ENCODE peak calls at places on chromosomes 4 and X, in ten cellular contexts. F is SW480; L is HT1080; C is effector memory CD8-positive, alpha-beta T cell; J is left ventricle myocardium inferior; X is GM12865; Q is nephron progenitor cell; R is amygdala; K is lung; G is NCI-H1092 treated with DMSO at 0.1 percent for 48 hours. P is an unnamed sample.

GRCh38 chr4:11635336-11635735 is 206.6 kb upstream of the HS3ST1 start:
- DNase-seq in G (no peak), K (no peak), R (no peak), L (peak; percentile 86), Q (no peak), X (no peak), F (peak; percentile 19), J (no peak), C (no peak), P (no peak)

GRCh38 chr4:107561481-107561880 is 158.6 kb downstream of the PAPSS1 start:
- DNase-seq in J (no peak), G (no peak), K (no peak), Q (no peak), X (no peak), L (peak; percentile 14), F (no peak), C (no peak), R (no peak), P (no peak)

GRCh38 chr4:70958681-70959080 is 34.8 kb upstream of the DCK start:
- DNase-seq in F (no peak), J (no peak), R (no peak), K (no peak), X (no peak), G (no peak), C (no peak), L (no peak), Q (no peak), P (no peak)

GRCh38 chr4:68748181-68748981 is 67.4 kb upstream of the UGT2B10 start:
- DNase-seq in L (peak; percentile 73), R (no peak), K (no peak), Q (no peak), F (peak; percentile 6), C (no peak), G (no peak), X (no peak), J (no peak), P (no peak)

GRCh38 chrX:87397103-87397886 is 120.3 kb upstream of the KLHL4 start:
- DNase-seq in J (no peak), C (no peak), F (no peak), R (no peak), L (no peak), X (no peak), K (no peak), Q (no peak), G (no peak), P (no peak)

GRCh38 chrX:154775611-154776349 is 13.1 kb downstream of the DKC1 start:
- DNase-seq in Q (no peak), J (peak; percentile 18), G (no peak), F (no peak), R (no peak), X (peak; percentile 6), K (no peak), L (no peak), C (no peak), P (no peak)

GRCh38 chr4:42397635-42398447 is 553 bp downstream of the SHISA3 start:
- DNase-seq in L (no peak), C (no peak), F (no peak), X (peak; percentile 54), J (peak; percentile 28), K (no peak), G (peak; percentile 37), R (no peak), Q (peak; percentile 68), P (no peak)

GRCh38 chrX:20029728-20030127 is 38.9 kb upstream of the BCLAF3 start:
- DNase-seq in L (no peak), J (no peak), R (no peak), F (peak; percentile 78), K (no peak), Q (no peak), C (no peak), G (no peak), X (peak; percentile 0), P (no peak)

GRCh38 chrX:152588206-152588605 is 49.5 kb upstream of the GABRQ start:
- DNase-seq in C (no peak), G (no peak), R (no peak), Q (no peak), L (no peak), F (no peak), J (no peak), X (no peak), K (no peak), P (no peak)

GRCh38 chr4:172521171-172521570 is 647.4 kb upstream of the GALNT7 start:
- DNase-seq in X (no peak), K (no peak), R (no peak), C (no peak), L (peak; percentile 0), Q (no peak), J (no peak), F (no peak), G (no peak), P (no peak)

GRCh38 chr4:15164571-15164970 is 162.3 kb downstream of the CPEB2 start:
- DNase-seq in K (no peak), L (peak; percentile 23), X (no peak), Q (no peak), G (no peak), J (no peak), C (no peak), R (no peak), F (no peak), P (no peak)

GRCh38 chr4:89704651-89705395 is 132.1 kb downstream of the SNCA start:
- DNase-seq in R (no peak), F (no peak), Q (no peak), K (no peak), L (no peak), X (no peak), C (no peak), G (peak; percentile 3), J (no peak), P (no peak)

GRCh38 chr4:658031-658667 is 15.9 kb downstream of the ATP5ME start:
- DNase-seq in J (no peak), Q (no peak), K (no peak), R (no peak), L (no peak), X (no peak), G (no peak), C (no peak), F (no peak), P (no peak)

GRCh38 chr4:141329174-141329569 is 108.5 kb downstream of the ZNF330 start:
- DNase-seq in K (no peak), R (no peak), J (no peak), X (no peak), G (no peak), Q (no peak), C (no peak), F (no peak), L (peak; percentile 12), P (no peak)

GRCh38 chr4:113394730-113395530 is 345.5 kb downstream of the ANK2 start:
- DNase-seq in R (peak; percentile 49), F (peak; percentile 65), G (peak; percentile 88), L (peak; percentile 82), C (peak; percentile 59), K (peak; percentile 54), Q (peak; percentile 47), J (no peak), X (peak; percentile 85), P (peak; percentile 94)

GRCh38 chr4:43999669-44000068 is 448.9 kb downstream of the KCTD8 start:
- DNase-seq in K (no peak), G (peak; percentile 14), Q (no peak), F (no peak), C (no peak), R (no peak), J (no peak), L (no peak), X (no peak), P (no peak)

GRCh38 chrX:30713061-30713525 is 59.9 kb downstream of the GK start:
- DNase-seq in C (peak; percentile 15), K (peak; percentile 41), J (peak; percentile 18), F (peak; percentile 53), Q (peak; percentile 50), G (peak; percentile 39), L (peak; percentile 25), R (peak; percentile 0), X (peak; percentile 78), P (peak; percentile 35)

GRCh38 chr4:168558587-168558986 is 61.7 kb downstream of the PALLD start:
- DNase-seq in X (no peak), R (no peak), K (no peak), F (no peak), Q (no peak), C (no peak), J (no peak), L (peak; percentile 78), G (no peak), P (no peak)

GRCh38 chr4:6402566-6403399 is 69.6 kb downstream of the PPP2R2C start:
- DNase-seq in C (no peak), Q (no peak), G (peak; percentile 69), L (no peak), J (no peak), F (no peak), X (no peak), K (no peak), R (no peak), P (peak; percentile 26)

GRCh38 chr4:86233681-86234080 is 126.2 kb downstream of the MAPK10 start:
- DNase-seq in G (no peak), X (no peak), C (no peak), K (no peak), L (peak; percentile 7), F (no peak), R (no peak), Q (no peak), J (no peak), P (no peak)

GRCh38 chr4:88439161-88439760 is 17.7 kb upstream of the HERC5 start:
- DNase-seq in X (no peak), C (no peak), F (no peak), R (no peak), J (no peak), L (no peak), G (no peak), Q (no peak), K (no peak), P (no peak)

GRCh38 chr4:52098618-52099017 is 47.5 kb downstream of the SPATA18 start:
- DNase-seq in X (no peak), L (no peak), J (no peak), C (no peak), R (no peak), K (no peak), G (peak; percentile 18), Q (no peak), F (no peak), P (peak; percentile 58)

GRCh38 chrX:143994206-143994605 is 110.3 kb downstream of the UBE2NL start:
- DNase-seq in X (no peak), L (peak; percentile 32), G (no peak), J (no peak), F (no peak), R (no peak), K (no peak), Q (no peak), C (no peak), P (no peak)

GRCh38 chr4:43391084-43391483 is 498.6 kb downstream of the GRXCR1 start:
- DNase-seq in R (no peak), F (no peak), Q (no peak), G (no peak), X (peak; percentile 1), J (no peak), K (no peak), L (no peak), C (no peak), P (no peak)

GRCh38 chr4:3710451-3711182 is 55.6 kb upstream of the ADRA2C start:
- DNase-seq in Q (peak; percentile 71), F (no peak), L (no peak), J (peak; percentile 13), C (no peak), K (no peak), R (no peak), X (no peak), G (no peak), P (no peak)

GRCh38 chr4:164931551-164932324 is 45.7 kb downstream of the TRIM61 start:
- DNase-seq in X (no peak), L (peak; percentile 75), G (no peak), F (peak; percentile 8), J (no peak), K (no peak), C (no peak), Q (no peak), R (no peak), P (no peak)

GRCh38 chr4:94516067-94516466 is 64.3 kb downstream of the PDLIM5 start:
- DNase-seq in Q (no peak), J (no peak), L (peak; percentile 71), X (no peak), C (no peak), F (no peak), R (no peak), G (no peak), K (no peak), P (no peak)

GRCh38 chr4:85842540-85842939 is 367.6 kb downstream of the ARHGAP24 start:
- DNase-seq in C (no peak), G (peak; percentile 56), R (peak; percentile 36), F (no peak), J (no peak), X (no peak), K (no peak), Q (no peak), L (no peak), P (no peak)

P was measured in NCI-H1417.